ENCODE peak calls at places on chromosomes 2 and 18, in seven cellular contexts. A, L, V, C, D, U and J are unnamed samples.

GRCh38 chr2:181546086-181546485 is 88.9 kb downstream of the ITGA4 start:
- DNase-seq in L (no peak), C (no peak), V (no peak), A (peak), U (no peak), D (no peak), J (no peak)

GRCh38 chr18:74895686-74896085 is 298.0 kb downstream of the ZNF407 start:
- DNase-seq in C (no peak), A (peak), V (no peak), L (no peak), D (no peak), U (no peak), J (no peak)

GRCh38 chr2:99970292-99970868 is 172.0 kb downstream of the AFF3 start:
- DNase-seq in D (no peak), V (no peak), C (no peak), A (peak), U (no peak), L (no peak), J (no peak)

GRCh38 chr2:190504912-190505311 is 29.6 kb downstream of the NEMP2 start:
- DNase-seq in U (no peak), V (no peak), A (no peak), D (no peak), C (no peak), L (no peak), J (no peak)

GRCh38 chr18:55214969-55215368 is 255.7 kb upstream of the CCDC68 start:
- DNase-seq in A (no peak), U (no peak), D (no peak), L (no peak), C (peak), V (no peak), J (peak)

GRCh38 chr2:18454692-18455255 is 105.7 kb downstream of the RDH14 start:
- DNase-seq in L (no peak), D (no peak), C (no peak), A (peak), V (peak), U (no peak), J (no peak)

GRCh38 chr2:69169990-69170389 is 157.0 kb downstream of the ANTXR1 start:
- DNase-seq in L (peak), U (no peak), C (no peak), A (no peak), V (no peak), D (no peak), J (no peak)

GRCh38 chr2:133811409-133812125 is 243.3 kb upstream of the NCKAP5 start:
- DNase-seq in A (no peak), U (no peak), D (no peak), V (no peak), C (no peak), L (no peak), J (no peak)

GRCh38 chr18:44342946-44343345 is 337.7 kb upstream of the SETBP1 start:
- DNase-seq in A (no peak), C (no peak), V (no peak), L (no peak), D (no peak), U (no peak), J (no peak)

GRCh38 chr18:64379662-64380061 is 230.8 kb upstream of the LINC00305 start:
- DNase-seq in C (no peak), U (no peak), L (no peak), D (no peak), A (no peak), V (no peak), J (no peak)

GRCh38 chr2:24477229-24477628 is 13.8 kb upstream of the NCOA1 start:
- DNase-seq in C (peak), L (peak), U (no peak), A (no peak), D (no peak), V (no peak), J (no peak)

GRCh38 chr2:159713691-159714585 is 1.6 kb downstream of the MARCHF7 start:
- DNase-seq in D (no peak), A (peak), C (no peak), V (no peak), L (no peak), U (no peak), J (no peak)

GRCh38 chr18:62614499-62614898 is 91.7 kb downstream of the ZCCHC2 start:
- DNase-seq in C (no peak), D (no peak), V (no peak), L (no peak), U (no peak), A (no peak), J (no peak)

GRCh38 chr2:172226244-172227061 is 123.8 kb upstream of the DLX2 start:
- DNase-seq in D (no peak), L (no peak), V (no peak), U (no peak), C (no peak), A (no peak), J (no peak)

GRCh38 chr18:43935051-43935412 is 657.7 kb upstream of the SYT4 start:
- DNase-seq in C (no peak), L (no peak), V (no peak), A (peak), U (no peak), D (no peak), J (no peak)

GRCh38 chr2:142716463-142717242 is 160.8 kb upstream of the KYNU start:
- DNase-seq in V (no peak), A (peak), C (peak), L (no peak), D (no peak), U (no peak), J (peak)

GRCh38 chr2:65231121-65231520 is 3.5 kb downstream of the ACTR2 start:
- DNase-seq in U (no peak), C (no peak), D (no peak), L (no peak), A (peak), V (no peak), J (no peak)

GRCh38 chr2:62181836-62182235 is 14.1 kb upstream of the B3GNT2 start:
- DNase-seq in A (no peak), C (no peak), V (no peak), U (no peak), D (no peak), L (no peak), J (no peak)

GRCh38 chr2:166230024-166230723 is 102.4 kb upstream of the SCN1A start:
- DNase-seq in C (no peak), A (peak), L (no peak), U (no peak), V (no peak), D (no peak), J (no peak)

GRCh38 chr2:160635488-160635887 is 141.9 kb upstream of the RBMS1 start:
- DNase-seq in A (peak), V (no peak), L (no peak), U (no peak), D (no peak), C (no peak), J (no peak)

GRCh38 chr18:61653823-61654551 is 238.8 kb downstream of the RNF152 start:
- DNase-seq in A (no peak), V (no peak), U (no peak), C (no peak), D (no peak), L (no peak), J (no peak)

GRCh38 chr2:237096911-237097310 is 11.2 kb downstream of the COPS8 start:
- DNase-seq in D (no peak), A (peak), U (no peak), V (no peak), C (no peak), L (no peak), J (no peak)

GRCh38 chr2:7405861-7406715 is 488.9 kb downstream of the RNF144A start:
- DNase-seq in C (no peak), V (no peak), L (no peak), A (no peak), D (no peak), U (no peak), J (no peak)

GRCh38 chr2:121682396-121683298 is 33.4 kb upstream of the CLASP1 start:
- DNase-seq in C (no peak), L (no peak), A (no peak), D (no peak), U (no peak), V (no peak), J (no peak)

GRCh38 chr18:44564922-44565321 is 115.8 kb upstream of the SETBP1 start:
- DNase-seq in L (no peak), U (no peak), A (peak), C (peak), D (no peak), V (no peak), J (no peak)

GRCh38 chr18:31723998-31724711 is 36.5 kb downstream of the SLC25A52 start:
- DNase-seq in L (no peak), U (peak), C (no peak), V (no peak), D (peak), A (peak), J (no peak)

GRCh38 chr2:118059919-118060478 is 28.3 kb upstream of the INSIG2 start:
- DNase-seq in A (peak), L (no peak), D (no peak), U (no peak), V (no peak), C (no peak), J (no peak)

GRCh38 chr2:16890081-16890480 is 224.4 kb upstream of the CYRIA start:
- DNase-seq in A (no peak), V (no peak), D (no peak), U (no peak), C (peak), L (peak), J (no peak)

GRCh38 chr18:11866329-11866728 is 15.1 kb downstream of the CHMP1B start:
- DNase-seq in L (peak), D (no peak), A (no peak), C (no peak), U (no peak), V (no peak), J (no peak)

GRCh38 chr2:102618452-102619413 is 620 bp upstream of the SLC9A2 start:
- DNase-seq in L (peak), V (no peak), A (peak), C (peak), U (peak), D (peak), J (peak)

GRCh38 chr2:54997826-54998225 is 52.4 kb downstream of the RTN4 start:
- DNase-seq in D (no peak), U (no peak), V (no peak), A (no peak), C (peak), L (no peak), J (no peak)

GRCh38 chr2:68594674-68595492 is 48.5 kb upstream of the PROKR1 start:
- DNase-seq in U (peak), A (peak), C (peak), V (no peak), D (peak), L (peak), J (peak)

GRCh38 chr18:77472486-77472885 is 222.8 kb downstream of the GALR1 start:
- DNase-seq in V (no peak), D (no peak), L (no peak), C (no peak), U (no peak), A (no peak), J (no peak)
- TF ChIP-seq CTCF in V (no peak), D (no peak), L (no peak), C (no peak), U (no peak), A (no peak), J (no peak)

DNA sequence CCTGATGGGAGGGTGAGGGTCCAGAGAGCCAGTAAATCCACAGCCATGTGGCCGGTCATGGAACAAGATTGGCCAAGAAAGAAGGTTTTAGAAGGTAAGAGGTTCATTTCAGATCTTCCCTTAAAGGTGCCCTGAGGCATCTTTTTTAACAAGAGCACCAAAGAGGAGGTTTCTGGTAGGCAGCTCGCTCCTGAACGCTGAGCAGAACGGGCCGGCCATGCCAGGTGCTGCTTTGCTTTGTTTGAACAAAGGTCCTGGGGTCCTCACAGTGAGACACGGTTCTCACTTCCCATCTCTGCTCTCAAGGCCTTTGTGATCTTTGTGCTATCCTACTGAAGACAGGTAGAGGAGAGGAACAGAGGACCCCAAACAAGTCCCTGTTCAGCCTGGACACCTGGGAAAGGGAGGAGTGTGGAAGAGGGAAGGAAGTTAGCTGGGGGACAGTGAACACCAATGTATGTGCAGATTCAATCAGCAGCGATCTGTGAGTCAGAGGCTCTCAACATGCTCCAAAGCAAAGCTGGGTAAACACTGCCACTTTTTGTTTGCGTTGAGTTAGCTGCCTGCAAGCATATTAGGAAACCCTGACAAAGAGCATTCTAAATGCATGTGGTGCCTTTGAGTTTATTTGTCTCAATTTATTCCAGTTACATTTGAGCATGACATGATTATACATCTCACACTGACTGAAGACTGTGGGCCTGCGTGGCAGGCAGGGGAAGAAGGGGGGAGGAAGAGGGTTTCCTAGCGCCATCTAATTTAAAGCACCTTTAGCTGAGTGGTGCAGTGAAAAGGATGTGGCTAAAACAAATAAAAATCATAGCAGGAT is 102.4 kb downstream of the ASB1 start:
- DNase-seq in D (no peak), U (no peak), C (no peak), V (no peak), L (no peak), A (peak), J (no peak)
- TF ChIP-seq CTCF in D (no peak), U (no peak), C (no peak), V (no peak), L (no peak), A (peak), J (no peak)

GRCh38 chr2:144521702-144522101 is 1.8 kb upstream of the ZEB2 start:
- DNase-seq in U (no peak), C (no peak), L (no peak), V (no peak), D (no peak), A (peak), J (no peak)

GRCh38 chr2:144520718-144521487 is 984 bp upstream of the ZEB2 start:
- DNase-seq in C (no peak), L (no peak), V (no peak), U (no peak), A (peak), D (no peak), J (no peak)

GRCh38 chr2:144522741-144523605 is 3.1 kb upstream of the ZEB2 start:
- DNase-seq in D (no peak), C (peak), U (peak), V (no peak), L (peak), A (peak), J (peak)

GRCh38 chr2:144524190-144524957 is 4.5 kb upstream of the ZEB2 start:
- DNase-seq in C (peak), V (peak), A (peak), D (peak), U (peak), L (peak), J (peak)

GRCh38 chr2:144523606-144524131 is 3.8 kb upstream of the ZEB2 start:
- DNase-seq in L (no peak), A (peak), V (no peak), C (peak), U (no peak), D (no peak), J (no peak)
- TF ChIP-seq CTCF in L (no peak), A (no peak), V (no peak), C (no peak), U (no peak), D (no peak), J (no peak)

GRCh38 chr18:21823848-21824247 is 83.3 kb downstream of the MIB1 start:
- DNase-seq in A (no peak), U (no peak), V (no peak), C (no peak), L (no peak), D (no peak), J (no peak)

GRCh38 chr18:21826196-21826595 is 85.6 kb downstream of the MIB1 start:
- DNase-seq in U (no peak), D (no peak), L (no peak), V (no peak), A (peak), C (no peak), J (no peak)

GRCh38 chr18:21820811-21821143 is 80.2 kb downstream of the MIB1 start:
- DNase-seq in U (no peak), D (no peak), V (no peak), L (no peak), C (no peak), A (no peak), J (no peak)

GRCh38 chr18:21815101-21815500 is 74.5 kb downstream of the MIB1 start:
- DNase-seq in V (no peak), C (no peak), D (no peak), A (no peak), L (no peak), U (no peak), J (no peak)

GRCh38 chr18:21820035-21820810 is 79.6 kb downstream of the MIB1 start:
- DNase-seq in A (peak), D (no peak), U (no peak), C (peak), L (no peak), V (no peak), J (no peak)
- TF ChIP-seq CTCF in A (peak), D (peak), U (peak), C (peak), L (no peak), V (peak), J (peak)

DNA sequence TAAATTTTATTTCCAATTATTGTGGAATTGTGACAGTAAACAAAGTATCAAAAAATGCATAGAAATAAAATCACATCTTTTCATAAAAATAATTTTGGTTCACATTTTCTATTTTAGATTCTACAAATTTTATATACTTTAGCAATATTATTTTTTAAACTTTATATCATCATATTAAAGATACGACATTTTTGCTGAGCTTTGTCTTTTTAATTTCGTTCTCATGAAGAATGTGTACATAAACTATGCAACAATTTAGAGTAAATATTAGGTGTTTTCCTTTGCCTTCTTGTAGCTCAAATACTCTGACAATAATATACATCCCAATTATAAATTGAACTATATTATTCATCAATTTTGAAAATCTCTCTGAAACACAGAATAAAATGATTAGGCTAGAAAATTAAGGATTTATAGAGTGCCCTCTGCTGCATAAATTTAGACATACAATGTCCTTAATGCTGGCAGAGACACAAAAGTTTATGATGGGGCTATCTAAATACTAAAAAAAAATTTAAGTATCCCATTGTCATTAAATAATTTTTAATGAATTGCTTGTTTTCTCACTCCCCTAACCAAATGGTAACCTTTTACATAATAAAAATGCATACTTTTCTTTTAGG is 45.7 kb downstream of the CCDC102B start:
- DNase-seq in U (no peak), A (peak), V (no peak), L (no peak), D (no peak), C (no peak), J (no peak)
- TF ChIP-seq CTCF in U (no peak), A (peak), V (no peak), L (no peak), D (no peak), C (no peak), J (no peak)